ENCODE peak calls at places on chromosome 20, in five cellular contexts. B is cardiac muscle cell, A is ovary, E is astrocyte of the spinal cord, Q is testis. X is an unnamed sample.

GRCh38 chr20:34891166-34892062 is 15.0 kb downstream of the ACSS2 start:
- DNase-seq in B (no peak), A (no peak), Q (no peak), E (peak), X (no peak)

GRCh38 chr20:32583581-32584045 is 1.5 kb downstream of the NOL4L start:
- DNase-seq in E (no peak), Q (no peak), A (peak), B (peak), X (no peak)

GRCh38 chr20:25532971-25533391 is 52.4 kb downstream of the NINL start:
- DNase-seq in E (peak), A (no peak), B (no peak), Q (no peak), X (no peak)

GRCh38 chr20:12053348-12053747 is 135.7 kb downstream of the BTBD3 start:
- DNase-seq in B (peak), E (peak), A (no peak), Q (no peak), X (peak)

GRCh38 chr20:46992640-46993035 is 98.0 kb downstream of the EYA2 start:
- DNase-seq in Q (no peak), B (no peak), E (no peak), A (no peak), X (no peak)

GRCh38 chr20:20568604-20569205 is 143.7 kb downstream of the RALGAPA2 start:
- DNase-seq in Q (peak), A (no peak), E (peak), B (peak), X (no peak)

GRCh38 chr20:25574411-25574810 is 10.9 kb downstream of the NINL start:
- DNase-seq in E (peak), Q (no peak), B (no peak), A (no peak), X (no peak)

GRCh38 chr20:57315964-57316480 is 13.6 kb upstream of the SPO11 start:
- DNase-seq in E (no peak), Q (no peak), A (no peak), B (no peak), X (no peak)

GRCh38 chr20:31764641-31765305 is 25.7 kb downstream of the TPX2 start:
- DNase-seq in A (no peak), Q (no peak), B (no peak), E (peak), X (no peak)

GRCh38 chr20:2114560-2114959 is 12.9 kb downstream of the STK35 start:
- DNase-seq in B (no peak), E (no peak), Q (no peak), A (no peak), X (no peak)

GRCh38 chr20:44083220-44083933 is 103.6 kb downstream of the JPH2 start:
- DNase-seq in E (peak), Q (no peak), B (no peak), A (no peak), X (peak)

GRCh38 chr20:33908351-33908750 is 85.4 kb upstream of the RALY start:
- DNase-seq in Q (no peak), A (no peak), E (no peak), B (no peak), X (no peak)

GRCh38 chr20:6162239-6162638 is 39.4 kb upstream of the FERMT1 start:
- DNase-seq in B (peak), E (peak), A (no peak), Q (no peak), X (no peak)

GRCh38 chr20:843908-844307 is 10.4 kb downstream of the FAM110A start:
- DNase-seq in A (no peak), B (no peak), Q (no peak), E (no peak), X (no peak)

GRCh38 chr20:54474046-54474445 is 1.3 kb upstream of the DOK5 start:
- DNase-seq in B (no peak), A (no peak), E (no peak), Q (no peak), X (no peak)

GRCh38 chr20:5945963-5946362 is 4.4 kb downstream of the TRMT6 start:
- DNase-seq in E (peak), B (no peak), A (no peak), Q (no peak), X (peak)

GRCh38 chr20:7841967-7842301 is 98.3 kb downstream of the HAO1 start:
- DNase-seq in B (no peak), A (no peak), Q (no peak), E (peak), X (peak)

GRCh38 chr20:52201395-52201794 is 9.8 kb upstream of the ZFP64 start:
- DNase-seq in B (no peak), E (no peak), A (no peak), Q (no peak), X (no peak)

GRCh38 chr20:21767739-21768223 is 62.3 kb downstream of the PAX1 start:
- DNase-seq in Q (peak), B (peak), E (no peak), A (no peak), X (no peak)

GRCh38 chr20:10581823-10582222 is 92.0 kb downstream of the JAG1 start:
- DNase-seq in B (no peak), A (no peak), Q (no peak), E (no peak), X (no peak)

GRCh38 chr20:650281-650680 is 2.7 kb downstream of the SRXN1 start:
- DNase-seq in B (no peak), E (no peak), Q (no peak), A (no peak), X (no peak)

GRCh38 chr20:52346797-52347196 is 155.2 kb upstream of the ZFP64 start:
- DNase-seq in E (no peak), Q (no peak), B (no peak), A (no peak), X (no peak)

GRCh38 chr20:52082612-52083011 is 109.0 kb downstream of the ZFP64 start:
- DNase-seq in E (peak), Q (no peak), A (no peak), B (no peak), X (no peak)

GRCh38 chr20:57413990-57414389 is 22.8 kb downstream of the RBM38 start:
- DNase-seq in B (no peak), A (no peak), E (no peak), Q (no peak), X (no peak)

GRCh38 chr20:36147707-36148106 is 6.8 kb upstream of the EPB41L1 start:
- DNase-seq in A (no peak), Q (peak), E (peak), B (no peak), X (no peak)

GRCh38 chr20:36469973-36470372 is 71.3 kb upstream of the MYL9 start:
- DNase-seq in Q (no peak), A (no peak), B (no peak), E (no peak), X (no peak)

GRCh38 chr20:59520814-59521213 is 83.5 kb upstream of the PHACTR3 start:
- DNase-seq in B (no peak), E (no peak), A (no peak), Q (no peak), X (no peak)

GRCh38 chr20:50506270-50506579 is 4.0 kb upstream of the PTPN1 start:
- DNase-seq in B (no peak), Q (no peak), A (no peak), E (no peak), X (no peak)
- TF ChIP-seq CTCF in B (peak), Q (no peak), A (no peak), E (no peak), X (peak)

GRCh38 chr20:15711177-15711576 is 862.1 kb downstream of the KIF16B start:
- DNase-seq in E (no peak), A (no peak), B (no peak), Q (no peak), X (no peak)
- H3K4me3 ChIP-seq in E (no peak), A (no peak), B (no peak), Q (no peak), X (no peak)

GRCh38 chr20:4086771-4087677 is 71.7 kb upstream of the RNF24 start:
- DNase-seq in B (no peak), Q (no peak), E (no peak), A (no peak), X (no peak)
- TF ChIP-seq CTCF in B (no peak), Q (no peak), E (no peak), A (no peak), X (no peak)

GRCh38 chr20:24469116-24470030 is at the start of gene SYNDIG1:
- DNase-seq in Q (peak), B (peak), A (peak), E (peak), X (no peak)
- H3K4me3 ChIP-seq in Q (peak), B (peak), A (peak), E (peak), X (no peak)

DNA sequence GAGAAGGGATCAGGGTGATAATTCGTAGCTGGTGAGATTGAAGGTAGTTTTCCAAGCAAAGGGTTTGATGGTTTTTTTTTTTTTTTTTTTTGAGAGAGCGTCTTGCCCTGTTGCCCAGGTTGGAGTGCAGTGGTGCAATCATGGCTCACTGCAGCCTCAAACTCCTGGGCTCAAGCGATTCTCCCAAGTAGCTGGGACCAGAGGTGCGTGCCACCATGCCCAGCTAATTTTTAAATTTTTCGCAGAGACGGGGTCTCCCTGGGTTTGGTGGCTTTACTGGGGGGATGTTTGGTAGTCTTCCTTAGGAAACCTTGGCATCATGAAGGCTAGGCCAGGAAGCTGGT is 76.8 kb upstream of the RNF24 start:
- DNase-seq in A (no peak), Q (no peak), E (no peak), B (no peak), X (no peak)
- TF ChIP-seq CTCF in A (no peak), Q (no peak), E (no peak), B (no peak), X (no peak)

DNA sequence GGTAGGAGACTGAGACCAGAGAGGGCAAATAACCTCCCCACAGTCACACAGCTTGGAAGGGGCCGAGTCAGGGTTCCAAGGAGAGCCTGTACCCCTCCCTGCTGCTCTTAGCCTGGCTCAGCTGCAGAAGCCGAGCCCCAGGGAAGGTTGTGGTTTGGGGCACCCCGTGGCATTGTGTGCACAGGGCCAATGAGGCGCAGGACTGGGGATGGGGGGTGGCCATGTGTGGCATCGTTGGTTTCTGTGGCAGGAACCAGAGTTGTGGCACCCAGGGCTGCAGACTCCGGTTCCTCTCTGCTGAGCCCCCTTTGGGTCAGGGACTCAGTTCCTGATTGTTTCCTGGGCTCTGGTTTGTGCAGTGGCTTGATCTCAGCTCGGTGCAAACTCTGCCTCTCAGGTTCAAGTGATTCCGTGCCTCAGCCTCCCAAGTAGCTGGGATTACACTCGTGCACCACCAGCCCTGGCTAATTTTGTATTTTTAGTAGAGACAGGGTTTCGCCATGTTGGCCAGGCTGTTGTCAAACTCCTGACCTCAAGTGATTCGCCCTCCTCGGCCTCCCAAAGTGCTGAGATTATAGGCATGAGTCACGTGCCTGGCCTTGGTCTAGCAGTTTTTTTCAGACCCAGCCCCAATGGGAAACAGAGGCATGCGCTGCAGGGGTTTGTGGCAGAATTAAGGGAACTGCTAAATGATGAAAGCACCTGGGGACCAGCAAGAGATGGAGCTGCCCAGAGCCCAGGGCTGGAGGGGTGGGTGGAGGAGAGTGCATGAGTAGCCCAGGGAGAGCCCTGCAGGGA is 221.0 kb upstream of the SULF2 start:
- DNase-seq in A (peak), E (no peak), Q (no peak), B (no peak), X (no peak)
- H3K4me3 ChIP-seq in A (no peak), E (no peak), Q (no peak), B (no peak), X (no peak)

DNA sequence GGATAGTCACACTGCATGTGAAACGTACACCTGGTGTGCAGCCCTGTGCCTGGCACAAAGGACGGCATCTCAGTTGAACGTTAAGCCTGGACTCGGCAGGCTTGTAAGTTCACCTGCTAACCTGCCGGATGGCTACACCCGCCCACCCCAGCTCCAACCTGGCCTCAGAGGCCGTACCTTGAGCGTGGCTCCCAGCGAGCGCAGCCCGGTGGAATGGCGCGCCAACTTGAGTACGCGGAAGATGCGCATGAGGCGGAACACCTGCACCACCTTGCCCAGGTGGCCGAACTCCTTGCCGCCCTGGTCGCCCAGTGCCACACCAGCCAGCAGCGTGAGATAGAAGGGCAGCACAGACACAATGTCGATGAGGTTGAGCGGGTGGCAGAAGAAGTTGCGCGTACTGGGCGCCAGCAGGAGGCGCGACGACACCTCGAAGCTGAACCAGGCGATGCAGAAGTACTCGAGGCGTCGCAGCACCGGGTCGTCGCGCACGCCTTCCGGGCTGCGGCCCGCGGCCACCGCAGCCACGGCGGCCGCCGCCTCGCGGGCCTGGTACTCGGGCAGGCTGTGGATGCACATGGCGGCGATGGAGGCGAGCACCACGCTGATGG is 3.3 kb downstream of the KCNS1 start:
- DNase-seq in B (no peak), Q (peak), A (no peak), E (peak), X (no peak)
- TF ChIP-seq CTCF in B (peak), Q (no peak), A (no peak), E (peak), X (no peak)

GRCh38 chr20:63049191-63049518 is 42.4 kb upstream of the BHLHE23 start:
- DNase-seq in B (no peak), Q (no peak), E (no peak), A (no peak), X (no peak)
- H3K4me3 ChIP-seq in B (no peak), Q (no peak), E (no peak), A (no peak), X (no peak)